ENCODE peak calls at places on chromosomes 3 and 15, in four cellular contexts. One of them, this sample, is unnamed.

GRCh38 chr3:123068227-123069020 is 1.6 kb downstream of the PDIA5 start:
- DNase-seq in PC-9: no peak
- DNase-seq in AG09319: no peak
- DNase-seq in endothelial cell: no peak
- DNase-seq in this sample: no peak

GRCh38 chr3:9946112-9947024 is 5.8 kb downstream of the PRRT3 start:
- DNase-seq in PC-9: peak
- DNase-seq in AG09319: peak
- DNase-seq in endothelial cell: peak
- DNase-seq in this sample: peak

GRCh38 chr3:78988324-78988723 is 779.5 kb downstream of the ROBO1 start:
- DNase-seq in PC-9: no peak
- DNase-seq in AG09319: no peak
- DNase-seq in endothelial cell: no peak
- DNase-seq in this sample: no peak

GRCh38 chr3:100260081-100260684 is 609 bp upstream of the TBC1D23 start:
- DNase-seq in PC-9: peak
- DNase-seq in AG09319: no peak
- DNase-seq in endothelial cell: peak
- DNase-seq in this sample: peak

GRCh38 chr3:193605876-193606275 is 12.9 kb downstream of the OPA1 start:
- DNase-seq in PC-9: peak
- DNase-seq in AG09319: peak
- DNase-seq in endothelial cell: peak
- DNase-seq in this sample: no peak

GRCh38 chr15:55267401-55268053 is 22.1 kb downstream of the RAB27A start:
- DNase-seq in PC-9: no peak
- DNase-seq in AG09319: no peak
- DNase-seq in endothelial cell: no peak
- DNase-seq in this sample: no peak

GRCh38 chr15:23823508-23823907 is 136.4 kb upstream of the NDN start:
- DNase-seq in PC-9: peak
- DNase-seq in AG09319: no peak
- DNase-seq in endothelial cell: peak
- DNase-seq in this sample: no peak

GRCh38 chr3:124833710-124834332 is 53.3 kb downstream of the ITGB5 start:
- DNase-seq in PC-9: no peak
- DNase-seq in AG09319: no peak
- DNase-seq in endothelial cell: no peak
- DNase-seq in this sample: no peak

GRCh38 chr3:197186887-197187588 is 111.4 kb downstream of the DLG1 start:
- DNase-seq in PC-9: peak
- DNase-seq in AG09319: no peak
- DNase-seq in endothelial cell: no peak
- DNase-seq in this sample: no peak

GRCh38 chr15:90456236-90456635 is 68.2 kb downstream of the IQGAP1 start:
- DNase-seq in PC-9: no peak
- DNase-seq in AG09319: no peak
- DNase-seq in endothelial cell: no peak
- DNase-seq in this sample: no peak

GRCh38 chr3:23796518-23796917 is 9.2 kb upstream of the UBE2E1 start:
- DNase-seq in PC-9: no peak
- DNase-seq in AG09319: no peak
- DNase-seq in endothelial cell: no peak
- DNase-seq in this sample: no peak

GRCh38 chr3:53525765-53526761 is 31.7 kb downstream of the CACNA1D start:
- DNase-seq in PC-9: no peak
- DNase-seq in AG09319: no peak
- DNase-seq in endothelial cell: no peak
- DNase-seq in this sample: no peak

GRCh38 chr15:70127288-70127746 is 29.6 kb upstream of the TLE3 start:
- DNase-seq in PC-9: peak
- DNase-seq in AG09319: no peak
- DNase-seq in endothelial cell: no peak
- DNase-seq in this sample: no peak

GRCh38 chr3:123067689-123068226 is 933 bp downstream of the PDIA5 start:
- DNase-seq in PC-9: no peak
- DNase-seq in AG09319: no peak
- DNase-seq in endothelial cell: no peak
- DNase-seq in this sample: no peak

GRCh38 chr15:83998486-83998885 is 237.1 kb upstream of the GOLGA6L4 start:
- DNase-seq in PC-9: no peak
- DNase-seq in AG09319: no peak
- DNase-seq in endothelial cell: no peak
- DNase-seq in this sample: no peak

GRCh38 chr3:143134446-143134845 is 14.9 kb downstream of the CHST2 start:
- DNase-seq in PC-9: no peak
- DNase-seq in AG09319: no peak
- DNase-seq in endothelial cell: no peak
- DNase-seq in this sample: no peak

GRCh38 chr3:82376883-82377282 is 615.4 kb upstream of the GBE1 start:
- DNase-seq in PC-9: no peak
- DNase-seq in AG09319: no peak
- DNase-seq in endothelial cell: no peak
- DNase-seq in this sample: no peak

GRCh38 chr15:101242160-101242998 is 9.5 kb downstream of the CHSY1 start:
- DNase-seq in PC-9: no peak
- DNase-seq in AG09319: no peak
- DNase-seq in endothelial cell: no peak
- DNase-seq in this sample: no peak

GRCh38 chr3:47404955-47405790 is 24.4 kb downstream of the PTPN23 start:
- DNase-seq in PC-9: no peak
- DNase-seq in AG09319: peak
- DNase-seq in endothelial cell: no peak
- DNase-seq in this sample: no peak

GRCh38 chr3:43180027-43180426 is 74.1 kb upstream of the POMGNT2 start:
- DNase-seq in PC-9: peak
- DNase-seq in AG09319: no peak
- DNase-seq in endothelial cell: no peak
- DNase-seq in this sample: no peak

GRCh38 chr3:195388380-195388779 is 54.4 kb downstream of the ACAP2 start:
- DNase-seq in PC-9: peak
- DNase-seq in AG09319: no peak
- DNase-seq in endothelial cell: no peak
- DNase-seq in this sample: no peak

GRCh38 chr15:43977072-43977884 is 150.5 kb downstream of the WDR76 start:
- DNase-seq in PC-9: peak
- DNase-seq in AG09319: no peak
- DNase-seq in endothelial cell: no peak
- DNase-seq in this sample: no peak

GRCh38 chr3:51378726-51379125 is 6.4 kb upstream of the MANF start:
- DNase-seq in PC-9: no peak
- DNase-seq in AG09319: no peak
- DNase-seq in endothelial cell: no peak
- DNase-seq in this sample: no peak

GRCh38 chr3:81581966-81582599 is 179.4 kb downstream of the GBE1 start:
- DNase-seq in PC-9: no peak
- DNase-seq in AG09319: peak
- DNase-seq in endothelial cell: peak
- DNase-seq in this sample: no peak

GRCh38 chr3:189490749-189491148 is 140.4 kb upstream of the TP63 start:
- DNase-seq in PC-9: no peak
- DNase-seq in AG09319: no peak
- DNase-seq in endothelial cell: no peak
- DNase-seq in this sample: no peak

GRCh38 chr3:99659032-99659431 is 20.6 kb downstream of the COL8A1 start:
- DNase-seq in PC-9: no peak
- DNase-seq in AG09319: peak
- DNase-seq in endothelial cell: no peak
- DNase-seq in this sample: no peak

GRCh38 chr3:34011171-34012101 is 213.0 kb downstream of the PDCD6IP start:
- DNase-seq in PC-9: no peak
- DNase-seq in AG09319: no peak
- DNase-seq in endothelial cell: peak
- DNase-seq in this sample: no peak

GRCh38 chr3:134649106-134649705 is 1.6 kb downstream of the KY start:
- DNase-seq in PC-9: no peak
- DNase-seq in AG09319: no peak
- DNase-seq in endothelial cell: no peak
- DNase-seq in this sample: no peak

GRCh38 chr3:12870942-12871341 is 29.6 kb upstream of the RPL32 start:
- DNase-seq in PC-9: no peak
- DNase-seq in AG09319: no peak
- DNase-seq in endothelial cell: no peak
- DNase-seq in this sample: no peak

GRCh38 chr3:30626443-30627181 is 20.2 kb downstream of the TGFBR2 start:
- DNase-seq in PC-9: peak
- DNase-seq in AG09319: peak
- DNase-seq in endothelial cell: no peak
- DNase-seq in this sample: no peak

GRCh38 chr3:48845170-48845569 is 2.5 kb downstream of the PRKAR2A start:
- DNase-seq in PC-9: no peak
- DNase-seq in AG09319: no peak
- DNase-seq in endothelial cell: no peak
- DNase-seq in this sample: no peak

GRCh38 chr3:34376691-34377090 is 578.3 kb downstream of the PDCD6IP start:
- DNase-seq in PC-9: no peak
- DNase-seq in AG09319: no peak
- DNase-seq in endothelial cell: no peak
- DNase-seq in this sample: no peak

GRCh38 chr3:94246136-94246535 is 183.3 kb downstream of the NSUN3 start:
- DNase-seq in PC-9: no peak
- DNase-seq in AG09319: no peak
- DNase-seq in endothelial cell: no peak
- DNase-seq in this sample: no peak

GRCh38 chr3:22098000-22098399 is 347.0 kb upstream of the ZNF385D start:
- DNase-seq in PC-9: no peak
- DNase-seq in AG09319: no peak
- DNase-seq in endothelial cell: no peak
- DNase-seq in this sample: no peak

GRCh38 chr15:29266052-29266572 is 3.5 kb downstream of the NSMCE3 start:
- DNase-seq in PC-9: no peak
- DNase-seq in AG09319: no peak
- DNase-seq in endothelial cell: no peak
- DNase-seq in this sample: no peak

GRCh38 chr3:127420825-127421224 is 133.0 kb upstream of the PRR20G start:
- DNase-seq in PC-9: no peak
- DNase-seq in AG09319: no peak
- DNase-seq in endothelial cell: no peak
- DNase-seq in this sample: no peak

GRCh38 chr3:63967675-63968611 is 55.4 kb downstream of the PSMD6 start:
- DNase-seq in PC-9: no peak
- DNase-seq in AG09319: no peak
- DNase-seq in endothelial cell: no peak
- DNase-seq in this sample: no peak

GRCh38 chr15:83959477-83959876 is 276.1 kb upstream of the GOLGA6L4 start:
- DNase-seq in PC-9: no peak
- DNase-seq in AG09319: no peak
- DNase-seq in endothelial cell: no peak
- DNase-seq in this sample: no peak

GRCh38 chr15:46059921-46060565 is 425.2 kb downstream of the SQOR start:
- DNase-seq in PC-9: no peak
- DNase-seq in AG09319: no peak
- DNase-seq in endothelial cell: no peak
- DNase-seq in this sample: no peak

GRCh38 chr15:32028921-32029320 is 1.4 kb upstream of the CHRNA7 start:
- DNase-seq in PC-9: no peak
- DNase-seq in AG09319: no peak
- DNase-seq in endothelial cell: peak
- DNase-seq in this sample: no peak

GRCh38 chr3:141412087-141412935 is 44.0 kb downstream of the ZBTB38 start:
- DNase-seq in PC-9: peak
- DNase-seq in AG09319: peak
- DNase-seq in endothelial cell: no peak
- DNase-seq in this sample: no peak

GRCh38 chr3:141414141-141414689 is 45.9 kb downstream of the ZBTB38 start:
- DNase-seq in PC-9: no peak
- DNase-seq in AG09319: peak
- DNase-seq in endothelial cell: no peak
- DNase-seq in this sample: no peak

GRCh38 chr3:141413387-141414140 is 45.3 kb downstream of the ZBTB38 start:
- DNase-seq in PC-9: no peak
- DNase-seq in AG09319: no peak
- DNase-seq in endothelial cell: no peak
- DNase-seq in this sample: no peak

GRCh38 chr3:141410861-141411771 is 42.8 kb downstream of the ZBTB38 start:
- DNase-seq in PC-9: peak
- DNase-seq in AG09319: no peak
- DNase-seq in endothelial cell: no peak
- DNase-seq in this sample: no peak

GRCh38 chr3:141412936-141413354 is 44.6 kb downstream of the ZBTB38 start:
- DNase-seq in PC-9: no peak
- DNase-seq in AG09319: peak
- DNase-seq in endothelial cell: no peak
- DNase-seq in this sample: no peak
- TF ChIP-seq CTCF in PC-9: no peak
- TF ChIP-seq CTCF in AG09319: no peak
- TF ChIP-seq CTCF in endothelial cell: no peak
- TF ChIP-seq CTCF in this sample: no peak

DNA sequence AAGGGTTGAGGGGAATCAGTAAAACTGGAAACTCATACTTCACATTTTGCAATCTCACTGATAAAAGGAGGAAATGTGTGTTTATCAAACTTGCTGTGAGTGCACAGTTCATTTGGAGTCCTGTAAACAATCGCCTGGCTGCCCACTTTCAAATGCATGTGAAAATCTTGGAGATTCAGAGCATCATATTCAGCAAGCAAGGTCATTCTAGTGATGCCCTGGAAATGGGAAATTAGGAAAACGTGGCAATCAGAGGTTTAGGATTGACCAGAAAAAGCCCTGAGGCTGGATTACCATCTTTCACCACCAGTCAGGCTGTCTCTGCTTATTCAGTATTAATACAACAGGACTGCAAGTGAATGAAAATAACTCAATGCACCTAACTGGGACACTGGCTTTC is 23.9 kb downstream of the DPH6 start:
- DNase-seq in PC-9: no peak
- DNase-seq in AG09319: peak
- DNase-seq in endothelial cell: peak
- DNase-seq in this sample: no peak
- TF ChIP-seq CTCF in PC-9: no peak
- TF ChIP-seq CTCF in AG09319: peak
- TF ChIP-seq CTCF in endothelial cell: peak
- TF ChIP-seq CTCF in this sample: peak

GRCh38 chr3:120145498-120146285 is 51.4 kb upstream of the GSK3B start:
- DNase-seq in PC-9: peak
- DNase-seq in AG09319: no peak
- DNase-seq in endothelial cell: no peak
- DNase-seq in this sample: no peak

GRCh38 chr3:120148187-120148954 is 54.1 kb upstream of the GSK3B start:
- DNase-seq in PC-9: no peak
- DNase-seq in AG09319: no peak
- DNase-seq in endothelial cell: no peak
- DNase-seq in this sample: no peak

GRCh38 chr3:120144267-120144666 is 50.0 kb upstream of the GSK3B start:
- DNase-seq in PC-9: peak
- DNase-seq in AG09319: no peak
- DNase-seq in endothelial cell: no peak
- DNase-seq in this sample: no peak

GRCh38 chr3:120143676-120144075 is 49.4 kb upstream of the GSK3B start:
- DNase-seq in PC-9: peak
- DNase-seq in AG09319: no peak
- DNase-seq in endothelial cell: no peak
- DNase-seq in this sample: no peak

GRCh38 chr3:120147072-120147871 is 53.0 kb upstream of the GSK3B start:
- DNase-seq in PC-9: peak
- DNase-seq in AG09319: no peak
- DNase-seq in endothelial cell: no peak
- DNase-seq in this sample: no peak
- TF ChIP-seq CTCF in PC-9: peak
- TF ChIP-seq CTCF in AG09319: no peak
- TF ChIP-seq CTCF in endothelial cell: no peak
- TF ChIP-seq CTCF in this sample: peak

GRCh38 chr15:64460737-64461576 is 579 bp downstream of the ZNF609 start:
- DNase-seq in PC-9: peak
- DNase-seq in AG09319: peak
- DNase-seq in endothelial cell: peak
- DNase-seq in this sample: peak
- TF ChIP-seq CTCF in PC-9: no peak
- TF ChIP-seq CTCF in AG09319: peak
- TF ChIP-seq CTCF in endothelial cell: no peak
- TF ChIP-seq CTCF in this sample: no peak

This sample was measured in progenitor cell of endocrine pancreas.